ENCODE peak calls at places on chromosomes 16 and 17, in seven cellular contexts. O is ELR; Z is T follicular helper cell; C is activated T-cell treated with anti-CD3 and anti-CD28 coated beads for 1 hour; R is amniotic stem cell; J is NCI-H1417 treated with DMSO at 0.1 percent for 48 hours; L is CD4-positive, alpha-beta T cell. N is an unnamed sample.

GRCh38 chr17:48046296-48046695 is 1.9 kb upstream of the NFE2L1 start:
- DNase-seq in O (no peak), Z (no peak), C (no peak), R (no peak), J (no peak), L (no peak), N (no peak)

GRCh38 chr16:65336169-65336568 is 214.3 kb upstream of the CDH11 start:
- DNase-seq in O (peak; percentile 73), Z (no peak), C (no peak), R (no peak), J (no peak), L (no peak), N (peak; percentile 73)

GRCh38 chr16:70750893-70751467 is 50.0 kb downstream of the VAC14 start:
- DNase-seq in O (peak; percentile 91), Z (no peak), C (no peak), R (no peak), J (no peak), L (no peak), N (peak; percentile 98)

GRCh38 chr16:50195756-50196155 is 42.6 kb downstream of the TENT4B start:
- DNase-seq in O (peak; percentile 13), Z (no peak), C (no peak), R (no peak), J (no peak), L (no peak), N (no peak)

GRCh38 chr17:20114466-20114865 is 105.3 kb downstream of the SPECC1 start:
- DNase-seq in O (peak; percentile 36), Z (no peak), C (no peak), R (no peak), J (no peak), L (no peak), N (no peak)

GRCh38 chr16:66740533-66740932 is 10.9 kb downstream of the DYNC1LI2 start:
- DNase-seq in O (peak; percentile 56), Z (no peak), C (no peak), R (no peak), J (no peak), L (no peak), N (peak; percentile 70)

GRCh38 chr17:41654134-41654907 is 29.9 kb upstream of the KRT17 start:
- DNase-seq in O (no peak), Z (no peak), C (no peak), R (no peak), J (no peak), L (no peak), N (no peak)

GRCh38 chr17:15885770-15886169 is 59.2 kb upstream of the ADORA2B start:
- DNase-seq in O (peak; percentile 37), Z (no peak), C (no peak), R (no peak), J (no peak), L (no peak), N (no peak)

GRCh38 chr16:30774367-30775130 is 12.4 kb downstream of the RNF40 start:
- DNase-seq in O (no peak), Z (no peak), C (no peak), R (no peak), J (no peak), L (no peak), N (no peak)

GRCh38 chr17:74759941-74760340 is 11.5 kb downstream of the NHERF1 start:
- DNase-seq in O (no peak), Z (no peak), C (no peak), R (no peak), J (no peak), L (no peak), N (no peak)

GRCh38 chr16:1290860-1291575 is 18.4 kb upstream of the UBE2I start:
- DNase-seq in O (no peak), Z (no peak), C (no peak), R (no peak), J (no peak), L (no peak), N (no peak)

GRCh38 chr16:55021595-55022475 is 91.2 kb downstream of the IRX5 start:
- DNase-seq in O (peak; percentile 56), Z (no peak), C (no peak), R (no peak), J (no peak), L (no peak), N (peak; percentile 27)